ENCODE peak calls at places on chromosomes 11 and 22, in seven cellular contexts. Q is aorta; X is foreskin melanocyte; V is activated CD4-positive, alpha-beta T cell treated with anti-CD3 and anti-CD28 coated beads, Interleukin-2, amount 50 U/mL, for 48 hours; W is C1 segment of cervical spinal cord; E is kidney; C is Right ventricle myocardium inferior. R is an unnamed sample.

GRCh38 chr11:73359930-73360742 is 16.1 kb upstream of the RELT start:
- DNase-seq in E (no peak), W (peak; percentile 55), V (peak; percentile 34), Q (no peak), C (no peak), X (no peak), R (peak; percentile 25)

GRCh38 chr22:39349506-39349966 is 255 bp upstream of the SYNGR1 start:
- DNase-seq in C (no peak), E (no peak), W (peak; percentile 72), X (no peak), Q (no peak), V (peak; percentile 18), R (peak; percentile 45)

GRCh38 chr11:42770444-42771065 is 541.2 kb upstream of the API5 start:
- DNase-seq in V (no peak), E (no peak), C (no peak), Q (no peak), X (peak; percentile 4), W (no peak), R (peak; percentile 51)

GRCh38 chr11:5234390-5234834 is at the start of gene HBD:
- DNase-seq in C (no peak), V (no peak), Q (no peak), X (no peak), E (no peak), W (no peak), R (no peak)

GRCh38 chr11:27233654-27234042 is 129.4 kb downstream of the CCDC34 start:
- DNase-seq in V (no peak), X (no peak), C (no peak), Q (no peak), E (no peak), W (no peak), R (peak; percentile 54)

GRCh38 chr22:40603088-40603605 is 33.4 kb downstream of the MRTFA start:
- DNase-seq in W (no peak), E (no peak), X (peak; percentile 55), C (no peak), Q (no peak), V (no peak), R (peak; percentile 57)

GRCh38 chr11:48307760-48308386 is 1.9 kb downstream of the OR4S1 start:
- DNase-seq in E (no peak), Q (peak; percentile 49), X (peak; percentile 54), W (no peak), V (peak; percentile 81), C (no peak), R (peak; percentile 58)

GRCh38 chr11:133718831-133719230 is 126.5 kb downstream of the SPATA19 start:
- DNase-seq in V (no peak), X (no peak), C (no peak), E (no peak), W (no peak), Q (no peak), R (no peak)

GRCh38 chr22:20483771-20484170 is 11.8 kb downstream of the KLHL22 start:
- DNase-seq in E (no peak), X (no peak), V (no peak), W (no peak), C (no peak), Q (no peak), R (no peak)

GRCh38 chr22:22884010-22884887 is 3.4 kb upstream of the IGLL5 start:
- DNase-seq in W (peak; percentile 9), C (no peak), V (peak; percentile 62), X (peak; percentile 40), E (peak; percentile 58), Q (peak; percentile 65), R (peak; percentile 91)

GRCh38 chr22:27467039-27467438 is 334.5 kb downstream of the MN1 start:
- DNase-seq in X (no peak), W (no peak), Q (no peak), E (no peak), V (no peak), C (no peak), R (no peak)

GRCh38 chr22:43013355-43014061 is 1.4 kb downstream of the PACSIN2 start:
- DNase-seq in W (no peak), Q (no peak), V (no peak), X (no peak), C (no peak), E (no peak), R (no peak)

GRCh38 chr11:105179542-105180278 is 40.1 kb upstream of the CARD18 start:
- DNase-seq in Q (no peak), W (no peak), C (no peak), V (no peak), E (no peak), X (peak; percentile 23), R (no peak)

GRCh38 chr11:36566407-36567053 is 1.3 kb upstream of the RAG1 start:
- DNase-seq in X (no peak), V (no peak), C (no peak), E (no peak), Q (no peak), W (no peak), R (no peak)

GRCh38 chr11:75547617-75548054 is 14.4 kb upstream of the SERPINH1 start:
- DNase-seq in C (peak; percentile 79), V (peak; percentile 41), W (peak; percentile 22), Q (peak; percentile 82), X (peak; percentile 30), E (no peak), R (peak; percentile 90)

GRCh38 chr11:6622261-6623171 is 3.3 kb upstream of the TPP1 start:
- DNase-seq in V (no peak), W (no peak), Q (no peak), X (no peak), E (peak; percentile 62), C (no peak), R (no peak)

GRCh38 chr11:11538277-11538960 is 83.4 kb downstream of the GALNT18 start:
- DNase-seq in V (no peak), X (no peak), W (peak; percentile 22), C (peak; percentile 77), Q (peak; percentile 73), E (peak; percentile 92), R (no peak)

GRCh38 chr11:34916810-34917780 is 677 bp downstream of the PDHX start:
- DNase-seq in C (no peak), X (no peak), V (no peak), E (no peak), Q (no peak), W (no peak), R (peak; percentile 49)

R was measured in COLO829.